ENCODE peak calls at places on chromosome 20, in seven cellular contexts. One of them, this sample, is unnamed.

GRCh38 chr20:37522258-37523011 is 1.4 kb downstream of the NNAT start:
- DNase-seq in naive thymus-derived CD4-positive, alpha-beta T cell: no peak
- DNase-seq in fibroblast of lung: peak; percentile 63
- DNase-seq in left ventricle myocardium inferior: peak; percentile 66
- DNase-seq in CD8-positive, alpha-beta T cell: no peak
- DNase-seq in GM23338: peak; percentile 95
- DNase-seq in psoas muscle: peak; percentile 89
- DNase-seq in this sample: no peak

GRCh38 chr20:51354191-51354768 is 188.2 kb downstream of the NFATC2 start:
- DNase-seq in naive thymus-derived CD4-positive, alpha-beta T cell: no peak
- DNase-seq in psoas muscle: peak; percentile 30
- DNase-seq in left ventricle myocardium inferior: no peak
- DNase-seq in CD8-positive, alpha-beta T cell: no peak
- DNase-seq in GM23338: no peak
- DNase-seq in fibroblast of lung: peak; percentile 51
- DNase-seq in this sample: peak; percentile 88

GRCh38 chr20:41510224-41510623 is 108.0 kb downstream of the CHD6 start:
- DNase-seq in GM23338: peak; percentile 20
- DNase-seq in fibroblast of lung: no peak
- DNase-seq in naive thymus-derived CD4-positive, alpha-beta T cell: no peak
- DNase-seq in CD8-positive, alpha-beta T cell: no peak
- DNase-seq in left ventricle myocardium inferior: no peak
- DNase-seq in psoas muscle: no peak
- DNase-seq in this sample: no peak

GRCh38 chr20:3106658-3107463 is 22.3 kb upstream of the AVP start:
- DNase-seq in naive thymus-derived CD4-positive, alpha-beta T cell: no peak
- DNase-seq in GM23338: peak; percentile 27
- DNase-seq in left ventricle myocardium inferior: no peak
- DNase-seq in fibroblast of lung: no peak
- DNase-seq in CD8-positive, alpha-beta T cell: no peak
- DNase-seq in psoas muscle: no peak
- DNase-seq in this sample: no peak

GRCh38 chr20:50409495-50409894 is 100.7 kb upstream of the PTPN1 start:
- DNase-seq in naive thymus-derived CD4-positive, alpha-beta T cell: no peak
- DNase-seq in psoas muscle: no peak
- DNase-seq in GM23338: no peak
- DNase-seq in CD8-positive, alpha-beta T cell: no peak
- DNase-seq in fibroblast of lung: peak; percentile 57
- DNase-seq in left ventricle myocardium inferior: no peak
- DNase-seq in this sample: no peak

GRCh38 chr20:23637282-23638221 is at the start of gene CST3:
- DNase-seq in CD8-positive, alpha-beta T cell: no peak
- DNase-seq in naive thymus-derived CD4-positive, alpha-beta T cell: no peak
- DNase-seq in left ventricle myocardium inferior: peak; percentile 95
- DNase-seq in GM23338: peak; percentile 82
- DNase-seq in fibroblast of lung: peak; percentile 88
- DNase-seq in psoas muscle: peak; percentile 96
- DNase-seq in this sample: peak; percentile 84

GRCh38 chr20:53859684-53860083 is 210.7 kb downstream of the BCAS1 start:
- DNase-seq in GM23338: no peak
- DNase-seq in psoas muscle: no peak
- DNase-seq in naive thymus-derived CD4-positive, alpha-beta T cell: no peak
- DNase-seq in left ventricle myocardium inferior: peak; percentile 71
- DNase-seq in fibroblast of lung: peak; percentile 25
- DNase-seq in CD8-positive, alpha-beta T cell: no peak
- DNase-seq in this sample: no peak

GRCh38 chr20:56443654-56444540 is 24.5 kb upstream of the RTF2 start:
- DNase-seq in psoas muscle: no peak
- DNase-seq in left ventricle myocardium inferior: peak; percentile 40
- DNase-seq in naive thymus-derived CD4-positive, alpha-beta T cell: no peak
- DNase-seq in GM23338: peak; percentile 32
- DNase-seq in CD8-positive, alpha-beta T cell: no peak
- DNase-seq in fibroblast of lung: peak; percentile 79
- DNase-seq in this sample: peak; percentile 18

GRCh38 chr20:51553897-51554504 is 11.5 kb upstream of the NFATC2 start:
- DNase-seq in GM23338: no peak
- DNase-seq in left ventricle myocardium inferior: no peak
- DNase-seq in naive thymus-derived CD4-positive, alpha-beta T cell: no peak
- DNase-seq in CD8-positive, alpha-beta T cell: no peak
- DNase-seq in fibroblast of lung: peak; percentile 50
- DNase-seq in psoas muscle: no peak
- DNase-seq in this sample: no peak

GRCh38 chr20:32918296-32918695 is 59.6 kb downstream of the EFCAB8 start:
- DNase-seq in naive thymus-derived CD4-positive, alpha-beta T cell: no peak
- DNase-seq in left ventricle myocardium inferior: no peak
- DNase-seq in GM23338: no peak
- DNase-seq in fibroblast of lung: no peak
- DNase-seq in CD8-positive, alpha-beta T cell: no peak
- DNase-seq in psoas muscle: peak; percentile 35
- DNase-seq in this sample: no peak

GRCh38 chr20:45833883-45834796 is 541 bp downstream of the SNX21 start:
- DNase-seq in psoas muscle: peak; percentile 85
- DNase-seq in fibroblast of lung: peak; percentile 73
- DNase-seq in naive thymus-derived CD4-positive, alpha-beta T cell: peak; percentile 42
- DNase-seq in left ventricle myocardium inferior: peak; percentile 79
- DNase-seq in CD8-positive, alpha-beta T cell: peak; percentile 19
- DNase-seq in GM23338: peak; percentile 84
- DNase-seq in this sample: no peak

GRCh38 chr20:43189614-43190331 is at the start of gene PTPRT:
- DNase-seq in fibroblast of lung: no peak
- DNase-seq in psoas muscle: no peak
- DNase-seq in naive thymus-derived CD4-positive, alpha-beta T cell: no peak
- DNase-seq in GM23338: peak; percentile 24
- DNase-seq in CD8-positive, alpha-beta T cell: no peak
- DNase-seq in left ventricle myocardium inferior: no peak
- DNase-seq in this sample: no peak

GRCh38 chr20:12072945-12073245 is 155.2 kb downstream of the BTBD3 start:
- DNase-seq in left ventricle myocardium inferior: no peak
- DNase-seq in GM23338: no peak
- DNase-seq in naive thymus-derived CD4-positive, alpha-beta T cell: no peak
- DNase-seq in psoas muscle: no peak
- DNase-seq in fibroblast of lung: no peak
- DNase-seq in CD8-positive, alpha-beta T cell: no peak
- DNase-seq in this sample: no peak

GRCh38 chr20:23135449-23136447 is 49.6 kb upstream of the CD93 start:
- DNase-seq in GM23338: no peak
- DNase-seq in fibroblast of lung: no peak
- DNase-seq in CD8-positive, alpha-beta T cell: no peak
- DNase-seq in naive thymus-derived CD4-positive, alpha-beta T cell: no peak
- DNase-seq in psoas muscle: peak; percentile 62
- DNase-seq in left ventricle myocardium inferior: no peak
- DNase-seq in this sample: no peak

GRCh38 chr20:61287583-61287982 is 35.5 kb downstream of the CDH4 start:
- DNase-seq in psoas muscle: no peak
- DNase-seq in naive thymus-derived CD4-positive, alpha-beta T cell: no peak
- DNase-seq in left ventricle myocardium inferior: no peak
- DNase-seq in GM23338: no peak
- DNase-seq in fibroblast of lung: no peak
- DNase-seq in CD8-positive, alpha-beta T cell: no peak
- DNase-seq in this sample: no peak

GRCh38 chr20:33803921-33804337 is 7.2 kb upstream of the CHMP4B start:
- DNase-seq in left ventricle myocardium inferior: no peak
- DNase-seq in CD8-positive, alpha-beta T cell: no peak
- DNase-seq in GM23338: no peak
- DNase-seq in psoas muscle: no peak
- DNase-seq in fibroblast of lung: peak; percentile 63
- DNase-seq in naive thymus-derived CD4-positive, alpha-beta T cell: no peak
- DNase-seq in this sample: peak; percentile 34

GRCh38 chr20:63602321-63602720 is 24.6 kb downstream of the GMEB2 start:
- DNase-seq in psoas muscle: no peak
- DNase-seq in fibroblast of lung: no peak
- DNase-seq in GM23338: no peak
- DNase-seq in naive thymus-derived CD4-positive, alpha-beta T cell: no peak
- DNase-seq in left ventricle myocardium inferior: no peak
- DNase-seq in CD8-positive, alpha-beta T cell: no peak
- DNase-seq in this sample: no peak
- H3K27ac ChIP-seq in psoas muscle: no peak overlapping the region
- H3K27ac ChIP-seq in fibroblast of lung: no peak overlapping the region
- H3K27ac ChIP-seq in GM23338: no peak overlapping the region
- H3K27ac ChIP-seq in naive thymus-derived CD4-positive, alpha-beta T cell: peak overlapping the region; percentile 43
- H3K27ac ChIP-seq in left ventricle myocardium inferior: no peak overlapping the region
- H3K27ac ChIP-seq in CD8-positive, alpha-beta T cell: no peak overlapping the region
- H3K27ac ChIP-seq in this sample: no peak overlapping the region

GRCh38 chr20:62652051-62652893 is 10.0 kb downstream of the SLCO4A1 start:
- DNase-seq in naive thymus-derived CD4-positive, alpha-beta T cell: peak; percentile 73
- DNase-seq in CD8-positive, alpha-beta T cell: peak; percentile 44
- DNase-seq in fibroblast of lung: peak; percentile 100
- DNase-seq in GM23338: peak; percentile 61
- DNase-seq in psoas muscle: peak; percentile 97
- DNase-seq in left ventricle myocardium inferior: peak; percentile 92
- DNase-seq in this sample: peak; percentile 90
- H3K4me3 ChIP-seq in naive thymus-derived CD4-positive, alpha-beta T cell: peak overlapping the region; percentile 40
- H3K4me3 ChIP-seq in CD8-positive, alpha-beta T cell: peak overlapping the region; percentile 35
- H3K4me3 ChIP-seq in fibroblast of lung: peak overlapping the region; percentile 36
- H3K4me3 ChIP-seq in GM23338: no peak overlapping the region
- H3K4me3 ChIP-seq in psoas muscle: peak overlapping the region; percentile 52
- H3K4me3 ChIP-seq in left ventricle myocardium inferior: peak overlapping the region; percentile 56
- H3K4me3 ChIP-seq in this sample: peak overlapping the region; percentile 37

GRCh38 chr20:1391640-1392442 is 1.0 kb downstream of the FKBP1A start:
- DNase-seq in CD8-positive, alpha-beta T cell: no peak
- DNase-seq in psoas muscle: peak; percentile 57
- DNase-seq in GM23338: peak; percentile 64
- DNase-seq in fibroblast of lung: peak; percentile 63
- DNase-seq in naive thymus-derived CD4-positive, alpha-beta T cell: no peak
- DNase-seq in left ventricle myocardium inferior: no peak
- DNase-seq in this sample: no peak

GRCh38 chr20:1390552-1391403 is 2.1 kb downstream of the FKBP1A start:
- DNase-seq in psoas muscle: no peak
- DNase-seq in fibroblast of lung: no peak
- DNase-seq in GM23338: no peak
- DNase-seq in naive thymus-derived CD4-positive, alpha-beta T cell: no peak
- DNase-seq in CD8-positive, alpha-beta T cell: no peak
- DNase-seq in left ventricle myocardium inferior: no peak
- DNase-seq in this sample: no peak

GRCh38 chr20:1388253-1388652 is 4.6 kb downstream of the FKBP1A start:
- DNase-seq in fibroblast of lung: no peak
- DNase-seq in GM23338: no peak
- DNase-seq in naive thymus-derived CD4-positive, alpha-beta T cell: no peak
- DNase-seq in psoas muscle: no peak
- DNase-seq in CD8-positive, alpha-beta T cell: no peak
- DNase-seq in left ventricle myocardium inferior: no peak
- DNase-seq in this sample: no peak

GRCh38 chr20:1388706-1389483 is 4.0 kb downstream of the FKBP1A start:
- DNase-seq in GM23338: no peak
- DNase-seq in left ventricle myocardium inferior: no peak
- DNase-seq in naive thymus-derived CD4-positive, alpha-beta T cell: no peak
- DNase-seq in fibroblast of lung: no peak
- DNase-seq in CD8-positive, alpha-beta T cell: no peak
- DNase-seq in psoas muscle: no peak
- DNase-seq in this sample: no peak

DNA sequence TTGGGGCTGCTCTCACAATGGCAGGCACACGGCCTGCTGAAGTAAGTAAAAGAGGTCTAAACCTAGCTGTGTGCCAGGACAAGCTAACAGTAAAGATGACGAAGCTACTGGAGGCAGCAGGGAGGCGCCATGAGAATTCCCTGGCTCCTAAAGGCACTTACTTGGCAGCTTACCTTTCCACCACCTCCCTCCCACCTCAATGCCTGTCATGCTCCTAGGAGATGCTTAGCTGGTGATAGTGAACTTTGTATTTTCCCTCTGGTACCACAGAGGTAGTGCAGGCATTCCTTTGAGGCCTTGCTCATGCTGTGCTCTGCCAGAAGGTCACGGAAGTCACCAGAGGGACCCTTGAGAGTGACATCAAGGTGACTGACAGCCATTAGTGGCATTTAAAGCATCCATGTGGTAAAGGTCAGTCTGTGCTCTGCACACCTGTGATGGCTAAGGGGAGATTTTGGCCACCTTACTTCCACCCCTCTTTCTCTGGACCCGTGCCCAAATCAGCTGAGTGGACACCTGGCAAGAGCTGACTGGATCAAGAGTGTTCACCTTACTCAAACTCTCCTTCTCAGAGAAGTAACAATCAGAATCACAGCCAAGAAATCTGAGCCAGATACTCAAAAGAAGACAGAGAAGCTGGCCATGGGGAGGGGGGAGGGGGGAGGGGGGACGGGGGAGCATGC is 3.0 kb downstream of the FKBP1A start:
- DNase-seq in left ventricle myocardium inferior: no peak
- DNase-seq in fibroblast of lung: no peak
- DNase-seq in CD8-positive, alpha-beta T cell: no peak
- DNase-seq in naive thymus-derived CD4-positive, alpha-beta T cell: no peak
- DNase-seq in psoas muscle: no peak
- DNase-seq in GM23338: peak; percentile 36
- DNase-seq in this sample: no peak
- H3K27ac ChIP-seq in left ventricle myocardium inferior: peak overlapping the region; percentile 93
- H3K27ac ChIP-seq in fibroblast of lung: no peak overlapping the region
- H3K27ac ChIP-seq in CD8-positive, alpha-beta T cell: peak overlapping the region; percentile 15
- H3K27ac ChIP-seq in naive thymus-derived CD4-positive, alpha-beta T cell: peak overlapping the region; percentile 67
- H3K27ac ChIP-seq in psoas muscle: peak overlapping the region; percentile 83
- H3K27ac ChIP-seq in GM23338: no peak overlapping the region
- H3K27ac ChIP-seq in this sample: no peak overlapping the region

DNA sequence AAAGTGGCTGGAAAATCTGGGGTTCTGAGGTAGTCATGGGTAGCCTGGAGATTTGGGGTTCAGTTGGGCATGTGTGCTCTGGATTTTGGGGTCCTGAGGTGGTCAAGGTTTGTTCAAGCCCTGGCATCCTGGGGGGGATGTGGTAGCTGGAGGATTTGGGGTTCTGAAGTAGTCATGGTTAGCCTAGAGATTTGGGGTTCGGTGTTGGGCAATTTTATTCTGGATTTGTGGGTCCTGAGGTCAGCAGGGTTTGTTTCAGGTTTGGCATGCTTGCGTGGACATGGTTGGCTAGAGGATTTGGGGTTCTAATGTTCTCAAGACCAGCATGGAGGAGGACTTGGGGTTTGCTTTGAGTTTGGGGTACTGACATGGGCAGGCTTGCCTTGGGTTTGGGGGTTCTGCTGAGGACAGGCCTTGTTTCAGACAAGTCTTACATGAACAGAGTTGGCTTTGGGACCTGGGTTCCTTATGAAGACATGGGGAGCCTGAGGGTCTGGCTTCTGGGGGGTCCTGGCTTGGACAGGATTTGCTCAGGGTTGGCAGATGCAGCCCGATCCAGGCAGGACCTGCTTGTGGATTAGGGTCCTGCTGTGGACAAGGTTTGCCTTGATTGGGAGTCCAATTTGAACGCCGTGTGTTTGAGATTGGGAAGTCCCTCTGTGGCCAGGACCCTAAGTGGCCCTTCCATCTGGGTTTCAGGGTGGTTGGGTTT is 906 bp downstream of the ANKRD60 start:
- DNase-seq in fibroblast of lung: no peak
- DNase-seq in GM23338: no peak
- DNase-seq in left ventricle myocardium inferior: no peak
- DNase-seq in CD8-positive, alpha-beta T cell: no peak
- DNase-seq in psoas muscle: no peak
- DNase-seq in naive thymus-derived CD4-positive, alpha-beta T cell: no peak
- DNase-seq in this sample: no peak
- H3K4me3 ChIP-seq in fibroblast of lung: no peak overlapping the region
- H3K4me3 ChIP-seq in GM23338: peak overlapping the region; percentile 54
- H3K4me3 ChIP-seq in left ventricle myocardium inferior: no peak overlapping the region
- H3K4me3 ChIP-seq in CD8-positive, alpha-beta T cell: no peak overlapping the region
- H3K4me3 ChIP-seq in psoas muscle: no peak overlapping the region
- H3K4me3 ChIP-seq in naive thymus-derived CD4-positive, alpha-beta T cell: no peak overlapping the region
- H3K4me3 ChIP-seq in this sample: peak overlapping the region; percentile 45

DNA sequence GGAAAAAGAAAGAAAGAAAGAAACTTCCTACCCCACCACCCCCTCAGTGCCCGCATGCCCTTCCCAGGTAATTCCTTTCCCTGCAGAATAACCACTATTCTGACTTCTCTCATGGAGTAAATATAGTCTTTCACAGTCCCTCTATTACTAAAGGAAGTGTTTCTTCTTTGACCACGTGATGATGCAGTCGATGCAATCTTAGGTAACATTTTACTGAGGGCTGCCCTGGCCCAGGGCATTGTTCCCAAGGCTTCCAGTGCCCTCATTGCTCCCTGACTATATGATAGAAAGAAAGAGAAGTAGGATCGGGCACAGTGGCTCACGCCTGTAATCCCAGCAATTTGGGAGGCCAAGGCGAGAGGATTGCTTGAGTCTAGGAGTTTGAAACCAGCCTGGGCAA is 29.1 kb downstream of the ARHGAP40 start:
- DNase-seq in fibroblast of lung: peak; percentile 17
- DNase-seq in naive thymus-derived CD4-positive, alpha-beta T cell: no peak
- DNase-seq in left ventricle myocardium inferior: no peak
- DNase-seq in psoas muscle: no peak
- DNase-seq in CD8-positive, alpha-beta T cell: no peak
- DNase-seq in GM23338: no peak
- DNase-seq in this sample: no peak
- H3K27ac ChIP-seq in fibroblast of lung: no peak overlapping the region
- H3K27ac ChIP-seq in naive thymus-derived CD4-positive, alpha-beta T cell: no peak overlapping the region
- H3K27ac ChIP-seq in left ventricle myocardium inferior: no peak overlapping the region
- H3K27ac ChIP-seq in psoas muscle: no peak overlapping the region
- H3K27ac ChIP-seq in CD8-positive, alpha-beta T cell: no peak overlapping the region
- H3K27ac ChIP-seq in GM23338: no peak overlapping the region
- H3K27ac ChIP-seq in this sample: no peak overlapping the region

This sample was measured in brain microvascular endothelial cell.